ENCODE peak calls at places on chromosomes 16 and 17, in five cellular contexts. F is NCI-H1092, E is Caki2, O is mucosa of descending colon, N is tibial artery. H is an unnamed sample.

GRCh38 chr17:19304209-19304608 is 58.3 kb downstream of the B9D1 start:
- DNase-seq in F (no peak), E (no peak), O (peak), N (no peak), H (no peak)

GRCh38 chr16:68377667-68378420 is 67.0 kb downstream of the PRMT7 start:
- DNase-seq in F (no peak), E (no peak), O (peak), N (no peak), H (no peak)

GRCh38 chr17:41100081-41100480 is 1.9 kb downstream of the KRTAP4-16 start:
- DNase-seq in F (no peak), E (no peak), O (no peak), N (no peak), H (no peak)

GRCh38 chr16:2158262-2158638 is 2.7 kb downstream of the TRAF7 start:
- DNase-seq in F (no peak), E (no peak), O (no peak), N (no peak), H (no peak)

GRCh38 chr17:62674363-62674739 is 46.9 kb downstream of the MRC2 start:
- DNase-seq in F (no peak), E (no peak), O (no peak), N (no peak), H (no peak)

GRCh38 chr17:41777157-41777578 is 9.3 kb downstream of the JUP start:
- DNase-seq in F (peak), E (peak), O (no peak), N (no peak), H (no peak)

GRCh38 chr17:35752471-35752870 is 568 bp downstream of the GAS2L2 start:
- DNase-seq in F (no peak), E (no peak), O (peak), N (no peak), H (no peak)

GRCh38 chr17:45111838-45112237 is 20.5 kb downstream of the PLCD3 start:
- DNase-seq in F (no peak), E (no peak), O (no peak), N (no peak), H (no peak)

GRCh38 chr16:68642436-68643064 is 2.6 kb upstream of the CDH3 start:
- DNase-seq in F (peak), E (no peak), O (no peak), N (no peak), H (no peak)

GRCh38 chr16:85168732-85169256 is 56.5 kb upstream of the CIBAR2 start:
- DNase-seq in F (no peak), E (no peak), O (peak), N (peak), H (peak)

GRCh38 chr17:20202141-20202574 is 193.0 kb downstream of the SPECC1 start:
- DNase-seq in F (no peak), E (no peak), O (no peak), N (no peak), H (no peak)

GRCh38 chr17:5509482-5509881 is 23.1 kb downstream of the MIS12 start:
- DNase-seq in F (no peak), E (no peak), O (no peak), N (no peak), H (no peak)

GRCh38 chr16:89565506-89566372 is 5.3 kb downstream of the RPL13 start:
- DNase-seq in F (no peak), E (peak), O (peak), N (no peak), H (peak)

GRCh38 chr16:1812732-1813163 is 13.9 kb downstream of the HAGH start:
- DNase-seq in F (peak), E (no peak), O (peak), N (no peak), H (no peak)

GRCh38 chr16:63922563-63922962 is 1199.3 kb downstream of the CDH11 start:
- DNase-seq in F (no peak), E (no peak), O (no peak), N (no peak), H (no peak)

GRCh38 chr17:21463204-21463661 is 87.1 kb downstream of the KCNJ12 start:
- DNase-seq in F (no peak), E (no peak), O (no peak), N (no peak), H (no peak)

GRCh38 chr17:66300956-66301355 is 1.5 kb upstream of the PRKCA start:
- DNase-seq in F (no peak), E (no peak), O (no peak), N (no peak), H (no peak)